ENCODE peak calls at places on chromosomes 7 and 10, in six cellular contexts. S, W, Z, A, M and B are unnamed samples.

GRCh38 chr7:34133356-34133982 is 228.1 kb downstream of the BMPER start:
- DNase-seq in W (no peak), A (no peak), Z (no peak), M (no peak), S (peak; percentile 11), B (no peak)

GRCh38 chr7:43584200-43584586 is 1.3 kb downstream of the STK17A start:
- DNase-seq in S (no peak), W (no peak), A (no peak), Z (no peak), M (no peak), B (no peak)

GRCh38 chr7:93592588-93593266 is 18.2 kb upstream of the CALCR start:
- DNase-seq in Z (no peak), W (no peak), S (no peak), A (no peak), M (no peak), B (no peak)

GRCh38 chr7:31814187-31814586 is 127.2 kb downstream of the PPP1R17 start:
- DNase-seq in M (no peak), Z (no peak), W (no peak), A (no peak), S (no peak), B (peak; percentile 11)

GRCh38 chr10:14244801-14245211 is 85.9 kb downstream of the FRMD4A start:
- DNase-seq in M (no peak), W (peak; percentile 35), Z (no peak), S (no peak), A (no peak), B (no peak)

GRCh38 chr7:20330176-20330796 is 414 bp upstream of the ITGB8 start:
- DNase-seq in A (no peak), S (peak; percentile 73), M (peak; percentile 44), Z (no peak), W (no peak), B (peak; percentile 64)

GRCh38 chr10:83214178-83214577 is 925.1 kb upstream of the GHITM start:
- DNase-seq in W (no peak), M (no peak), A (no peak), S (no peak), Z (no peak), B (no peak)

GRCh38 chr7:39811161-39811614 is 138.9 kb upstream of the CDK13 start:
- DNase-seq in M (no peak), A (no peak), S (peak; percentile 81), Z (no peak), W (no peak), B (peak; percentile 71)

GRCh38 chr7:151117565-151117964 is 31.3 kb downstream of the AGAP3 start:
- DNase-seq in M (no peak), W (no peak), A (no peak), Z (no peak), S (no peak), B (no peak)

GRCh38 chr7:45149606-45150005 is 8.0 kb upstream of the RAMP3 start:
- DNase-seq in M (no peak), S (peak; percentile 69), W (no peak), Z (no peak), A (no peak), B (no peak)

GRCh38 chr7:106111671-106112117 is 418 bp downstream of the SYPL1 start:
- DNase-seq in M (peak; percentile 84), Z (no peak), W (peak; percentile 26), A (no peak), S (peak; percentile 93), B (peak; percentile 82)

GRCh38 chr10:31242902-31243301 is 76.1 kb upstream of the ZEB1 start:
- DNase-seq in W (peak; percentile 86), S (peak; percentile 20), Z (peak; percentile 5), M (peak; percentile 20), A (peak; percentile 7), B (no peak)

GRCh38 chr7:55365103-55365679 is at the start of gene LANCL2:
- DNase-seq in S (peak; percentile 83), Z (no peak), W (no peak), A (no peak), M (peak; percentile 61), B (peak; percentile 64)

GRCh38 chr10:31322647-31323046 is 3.6 kb downstream of the ZEB1 start:
- DNase-seq in S (peak; percentile 32), M (no peak), W (no peak), Z (no peak), A (no peak), B (no peak)

GRCh38 chr7:132500727-132501410 is 75.4 kb downstream of the PLXNA4 start:
- DNase-seq in Z (no peak), W (no peak), S (peak; percentile 43), M (no peak), A (no peak), B (no peak)

GRCh38 chr7:132080967-132081668 is 495.2 kb downstream of the PLXNA4 start:
- DNase-seq in S (no peak), A (no peak), M (no peak), Z (no peak), W (no peak), B (no peak)

GRCh38 chr7:119252962-119253361 is 1020.0 kb upstream of the KCND2 start:
- DNase-seq in A (no peak), M (no peak), Z (no peak), S (no peak), W (no peak), B (no peak)

GRCh38 chr10:119341236-119342016 is 134.1 kb downstream of the GRK5 start:
- DNase-seq in Z (no peak), A (no peak), W (no peak), M (peak; percentile 23), S (no peak), B (no peak)

GRCh38 chr7:51126813-51127617 is 189.6 kb downstream of the COBL start:
- DNase-seq in A (no peak), Z (no peak), W (no peak), M (no peak), S (no peak), B (no peak)

GRCh38 chr10:124025638-124026336 is 67.6 kb downstream of the CHST15 start:
- DNase-seq in W (peak; percentile 15), S (peak; percentile 53), M (peak; percentile 10), A (no peak), Z (no peak), B (no peak)

GRCh38 chr7:43569424-43569823 is 13.5 kb upstream of the STK17A start:
- DNase-seq in S (no peak), W (no peak), M (no peak), A (no peak), Z (no peak), B (no peak)

GRCh38 chr7:47534322-47535032 is 47.4 kb downstream of the TNS3 start:
- DNase-seq in S (peak; percentile 51), W (no peak), A (no peak), M (peak; percentile 24), Z (no peak), B (peak; percentile 65)

GRCh38 chr10:35462491-35462934 is 126.2 kb downstream of the CCNY start:
- DNase-seq in W (no peak), Z (no peak), S (no peak), M (no peak), A (no peak), B (no peak)

GRCh38 chr10:5665380-5666323 is 743 bp downstream of the ASB13 start:
- DNase-seq in A (no peak), W (no peak), M (no peak), S (peak; percentile 76), Z (no peak), B (peak; percentile 45)

GRCh38 chr10:23291551-23292334 is 52.9 kb downstream of the C10orf67 start:
- DNase-seq in W (no peak), A (no peak), M (no peak), Z (no peak), S (no peak), B (no peak)

GRCh38 chr7:151091431-151091830 is 5.2 kb downstream of the AGAP3 start:
- DNase-seq in S (no peak), Z (no peak), A (no peak), M (peak; percentile 74), W (no peak), B (no peak)

GRCh38 chr10:110844617-110844881 is 27.2 kb upstream of the PDCD4 start:
- DNase-seq in M (no peak), A (no peak), S (no peak), W (no peak), Z (no peak), B (no peak)

GRCh38 chr7:148540041-148540738 is 50.4 kb upstream of the C7orf33 start:
- DNase-seq in A (peak; percentile 39), Z (no peak), W (peak; percentile 4), S (peak; percentile 16), M (no peak), B (peak; percentile 42)

GRCh38 chr7:102279537-102280400 is 6.9 kb upstream of the SH2B2 start:
- DNase-seq in Z (no peak), M (peak; percentile 86), S (peak; percentile 98), A (peak; percentile 31), W (peak; percentile 27), B (no peak)

GRCh38 chr10:44470779-44471178 is 85.9 kb upstream of the CXCL12 start:
- DNase-seq in A (no peak), M (no peak), S (no peak), W (no peak), Z (no peak), B (no peak)
- TF ChIP-seq JUND in A (no peak), M (no peak), S (no peak), W (no peak), Z (no peak), B (no peak)

GRCh38 chr10:63819753-63820347 is 298.6 kb downstream of the REEP3 start:
- DNase-seq in Z (no peak), S (peak; percentile 62), M (peak; percentile 38), A (peak; percentile 17), W (peak; percentile 59), B (peak; percentile 73)
- TF ChIP-seq JUND in Z (no peak), S (no peak), M (no peak), A (no peak), W (no peak), B (no peak)

GRCh38 chr10:116729243-116729642 is 13.1 kb downstream of the HSPA12A start:
- DNase-seq in M (no peak), Z (no peak), W (no peak), A (no peak), S (no peak), B (no peak)

GRCh38 chr10:116732546-116732945 is 9.8 kb downstream of the HSPA12A start:
- DNase-seq in W (no peak), S (no peak), Z (no peak), A (no peak), M (no peak), B (no peak)

GRCh38 chr10:116737582-116738358 is 4.6 kb downstream of the HSPA12A start:
- DNase-seq in A (no peak), W (no peak), Z (no peak), S (peak; percentile 87), M (no peak), B (no peak)

GRCh38 chr10:116730464-116731260 is 11.7 kb downstream of the HSPA12A start:
- DNase-seq in A (no peak), S (no peak), W (no peak), Z (no peak), M (no peak), B (no peak)

DNA sequence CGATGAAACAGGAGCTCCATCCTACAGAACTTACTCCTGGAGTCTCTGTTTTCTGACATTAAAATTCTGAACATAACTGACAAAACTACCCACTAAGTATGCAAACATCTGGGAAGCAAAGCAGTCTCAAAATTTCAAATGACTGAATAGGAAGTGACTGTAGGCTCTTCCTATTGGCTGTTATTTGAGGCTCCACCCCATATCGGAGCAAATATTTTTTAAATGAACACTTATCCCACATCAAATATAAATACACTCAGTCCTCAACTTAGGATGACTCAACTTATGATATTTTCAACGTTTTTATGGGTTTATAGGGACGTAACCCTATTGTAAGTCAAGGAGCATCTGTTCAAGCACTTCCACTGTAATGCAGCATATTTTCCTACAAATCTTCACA is 8.8 kb downstream of the HSPA12A start:
- DNase-seq in S (no peak), Z (no peak), A (no peak), W (no peak), M (no peak), B (no peak)
- TF ChIP-seq JUND in S (no peak), Z (no peak), A (no peak), W (no peak), M (no peak), B (no peak)

GRCh38 chr7:133850497-133851070 is 276.6 kb upstream of the LRGUK start:
- DNase-seq in M (no peak), A (no peak), W (no peak), S (no peak), Z (no peak), B (no peak)
- TF ChIP-seq JUND in M (no peak), A (no peak), W (no peak), S (no peak), Z (no peak), B (no peak)